ENCODE peak calls at places on chromosomes 7 and 10, in ten cellular contexts. E, Q, H, U, M, T, R, K, B and F are unnamed samples.

GRCh38 chr10:78685466-78686163 is 383.2 kb upstream of the ZMIZ1 start:
- DNase-seq in T (no peak), B (no peak), M (no peak), Q (peak; percentile 70), U (no peak), E (peak; percentile 79), H (no peak), K (no peak), R (no peak), F (no peak)

GRCh38 chr10:5665380-5666323 is 743 bp downstream of the ASB13 start:
- DNase-seq in B (peak; percentile 8), E (peak; percentile 56), H (no peak), M (peak; percentile 39), T (peak; percentile 16), Q (no peak), K (peak; percentile 41), U (no peak), R (peak; percentile 49), F (no peak)

GRCh38 chr7:50497968-50498367 is 47.8 kb upstream of the FIGNL1 start:
- DNase-seq in U (no peak), T (peak; percentile 90), H (peak; percentile 77), E (peak; percentile 79), R (no peak), B (peak; percentile 48), Q (no peak), M (no peak), K (no peak), F (no peak)

GRCh38 chr7:121960678-121961461 is 87.9 kb downstream of the PTPRZ1 start:
- DNase-seq in Q (peak; percentile 51), M (no peak), U (peak; percentile 57), B (peak; percentile 93), R (peak; percentile 50), T (peak; percentile 34), K (peak; percentile 11), E (peak; percentile 95), H (peak; percentile 37), F (no peak)

GRCh38 chr10:79378647-79379511 is 31.6 kb downstream of the PPIF start:
- DNase-seq in Q (no peak), K (no peak), U (no peak), E (no peak), B (no peak), H (no peak), M (no peak), T (no peak), R (no peak), F (no peak)

GRCh38 chr10:119736220-119736619 is 10.4 kb downstream of the INPP5F start:
- DNase-seq in R (no peak), T (no peak), B (no peak), H (no peak), E (no peak), M (no peak), Q (no peak), U (no peak), K (no peak), F (no peak)

GRCh38 chr7:95897557-95898183 is 125.3 kb downstream of the DYNC1I1 start:
- DNase-seq in B (no peak), M (no peak), H (no peak), R (no peak), Q (no peak), K (no peak), U (no peak), T (peak; percentile 87), E (no peak), F (no peak)

GRCh38 chr7:42981595-42981994 is 49.4 kb downstream of the MRPL32 start:
- DNase-seq in B (no peak), K (no peak), T (no peak), M (no peak), E (no peak), R (no peak), H (no peak), Q (no peak), U (no peak), F (no peak)

GRCh38 chr7:98420966-98421612 is 20.2 kb upstream of the BAIAP2L1 start:
- DNase-seq in M (peak; percentile 95), U (peak; percentile 90), T (peak; percentile 36), Q (peak; percentile 90), B (peak; percentile 75), H (peak; percentile 17), E (peak; percentile 48), K (peak; percentile 92), R (peak; percentile 88), F (peak; percentile 76)

GRCh38 chr10:123380491-123381085 is 226.4 kb downstream of the BUB3 start:
- DNase-seq in Q (peak; percentile 69), E (peak; percentile 64), H (peak; percentile 6), K (peak; percentile 24), M (peak; percentile 37), T (no peak), R (peak; percentile 23), B (peak; percentile 32), U (no peak), F (no peak)

GRCh38 chr10:35329520-35329919 is 6.8 kb upstream of the CCNY start:
- DNase-seq in B (no peak), R (peak; percentile 67), M (peak; percentile 32), Q (no peak), E (no peak), U (no peak), K (no peak), T (no peak), H (no peak), F (no peak)

GRCh38 chr7:17725761-17726160 is 214.5 kb downstream of the SNX13 start:
- DNase-seq in B (no peak), H (peak; percentile 51), K (no peak), R (no peak), Q (no peak), T (peak; percentile 61), M (no peak), E (peak; percentile 22), U (no peak), F (no peak)

GRCh38 chr7:8220376-8221106 is 41.4 kb downstream of the ICA1 start:
- DNase-seq in T (no peak), H (no peak), E (no peak), B (no peak), Q (no peak), U (no peak), M (no peak), R (no peak), K (no peak), F (no peak)

GRCh38 chr10:16780338-16780880 is 36.8 kb downstream of the RSU1 start:
- DNase-seq in E (no peak), Q (no peak), R (no peak), M (no peak), T (no peak), U (no peak), K (no peak), H (no peak), B (no peak), F (no peak)

GRCh38 chr10:42969147-42969546 is 107.7 kb upstream of the RET start:
- DNase-seq in H (no peak), R (no peak), B (no peak), U (no peak), T (no peak), E (no peak), K (no peak), M (no peak), Q (no peak), F (no peak)

GRCh38 chr10:42972946-42973345 is 103.9 kb upstream of the RET start:
- DNase-seq in T (no peak), Q (no peak), H (no peak), R (no peak), E (no peak), M (no peak), B (no peak), K (no peak), U (no peak), F (no peak)

GRCh38 chr10:42970451-42971250 is 106.2 kb upstream of the RET start:
- DNase-seq in E (no peak), R (no peak), K (no peak), T (no peak), U (no peak), B (no peak), M (no peak), H (no peak), Q (no peak), F (no peak)

GRCh38 chr10:42969909-42970308 is 107.0 kb upstream of the RET start:
- DNase-seq in Q (no peak), H (no peak), T (no peak), E (no peak), U (no peak), K (peak; percentile 3), R (no peak), B (no peak), M (no peak), F (no peak)

DNA sequence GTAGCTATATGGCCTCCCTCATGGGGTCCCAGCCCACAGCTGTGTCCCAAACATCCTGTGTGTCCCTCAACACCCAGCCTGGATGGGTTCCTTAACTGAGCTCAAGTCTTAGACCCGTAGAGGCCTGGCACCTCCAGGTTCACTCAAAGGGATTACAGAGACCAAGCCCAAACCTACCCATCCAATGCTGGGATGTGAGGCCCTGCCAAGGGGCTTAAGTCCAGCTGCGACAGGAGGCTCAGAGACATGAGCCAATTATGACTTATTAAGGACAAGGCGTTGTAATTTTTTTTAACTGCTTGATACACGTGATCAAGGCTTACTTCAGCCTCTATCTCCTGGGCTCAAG is 105.6 kb upstream of the RET start:
- DNase-seq in Q (no peak), M (no peak), H (no peak), K (no peak), B (no peak), U (no peak), T (no peak), E (no peak), R (no peak), F (no peak)
- H3K4me2 ChIP-seq in Q (no peak overlapping the region), M (no peak overlapping the region), H (no peak overlapping the region), K (no peak overlapping the region), B (no peak overlapping the region), U (no peak overlapping the region), T (no peak overlapping the region), E (no peak overlapping the region), R (no peak overlapping the region), F (no peak overlapping the region)

DNA sequence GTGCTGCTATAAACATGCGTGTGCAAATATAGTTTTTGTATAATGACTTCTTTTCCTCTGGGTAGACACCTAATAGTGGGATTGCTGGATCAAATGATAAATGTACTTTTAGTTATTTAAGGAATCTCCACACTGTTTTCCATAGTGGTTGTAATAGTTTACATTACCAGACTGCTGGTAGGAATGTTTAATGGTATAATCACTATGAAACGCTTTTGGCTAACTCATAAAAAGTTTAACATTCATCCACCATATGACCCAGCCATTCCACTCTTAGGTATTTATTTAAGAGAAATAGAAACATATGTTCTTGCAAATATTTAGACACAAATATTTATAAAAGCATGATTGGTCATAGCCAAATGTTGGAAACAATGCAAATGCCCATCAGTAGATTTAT is 32.1 kb upstream of the TFEC start:
- DNase-seq in R (no peak), B (no peak), U (no peak), M (no peak), H (peak; percentile 12), E (no peak), K (no peak), T (no peak), Q (no peak), F (no peak)
- TF ChIP-seq EZH2 in R (no peak), B (no peak), U (no peak), M (no peak), H (no peak), E (no peak), K (no peak), T (no peak), Q (no peak), F (no peak)

GRCh38 chr7:47572101-47572460 is 9.8 kb downstream of the TNS3 start:
- DNase-seq in K (no peak), Q (no peak), M (no peak), H (no peak), R (no peak), B (no peak), U (no peak), E (peak; percentile 83), T (no peak), F (no peak)
- H2AFZ ChIP-seq in K (no peak overlapping the region), Q (peak overlapping the region; percentile 8), M (no peak overlapping the region), H (no peak overlapping the region), R (no peak overlapping the region), B (peak overlapping the region; percentile 66), U (no peak overlapping the region), E (peak overlapping the region; percentile 6), T (no peak overlapping the region), F (peak overlapping the region; percentile 50)

GRCh38 chr7:149604521-149604920 is 106.9 kb upstream of the ZNF746 start:
- DNase-seq in K (no peak), R (no peak), H (peak; percentile 19), T (no peak), M (no peak), E (no peak), Q (no peak), B (no peak), U (no peak), F (no peak)
- H3K4me2 ChIP-seq in K (no peak overlapping the region), R (no peak overlapping the region), H (no peak overlapping the region), T (no peak overlapping the region), M (no peak overlapping the region), E (no peak overlapping the region), Q (no peak overlapping the region), B (no peak overlapping the region), U (no peak overlapping the region), F (no peak overlapping the region)